ENCODE peak calls at places on chromosome 15, in five cellular contexts. J, N, D, I and S are unnamed samples.

GRCh38 chr15:68966996-68967395 is 36.7 kb downstream of the SPESP1 start:
- DNase-seq in J (no peak), N (no peak), D (no peak), I (no peak), S (no peak)

GRCh38 chr15:70486451-70487379 is 276.6 kb downstream of the UACA start:
- DNase-seq in J (peak; percentile 49), N (no peak), D (no peak), I (peak; percentile 65), S (peak; percentile 73)

GRCh38 chr15:41581110-41581509 is 22.1 kb downstream of the TYRO3 start:
- DNase-seq in J (no peak), N (no peak), D (no peak), I (no peak), S (no peak)

GRCh38 chr15:93066834-93067648 is 22.0 kb downstream of the RGMA start:
- DNase-seq in J (no peak), N (no peak), D (no peak), I (no peak), S (no peak)

GRCh38 chr15:28918141-28918983 is 32.6 kb downstream of the APBA2 start:
- DNase-seq in J (no peak), N (no peak), D (no peak), I (no peak), S (no peak)

GRCh38 chr15:55715355-55716076 is 27.4 kb downstream of the PRTG start:
- DNase-seq in J (no peak), N (no peak), D (no peak), I (no peak), S (no peak)

GRCh38 chr15:94053626-94054025 is 177.7 kb upstream of the MCTP2 start:
- DNase-seq in J (no peak), N (no peak), D (no peak), I (no peak), S (no peak)

GRCh38 chr15:100060276-100060926 is 281.4 kb downstream of the ADAMTS17 start:
- DNase-seq in J (peak; percentile 13), N (no peak), D (no peak), I (no peak), S (no peak)

GRCh38 chr15:85532689-85533088 is 152.3 kb downstream of the AKAP13 start:
- DNase-seq in J (no peak), N (no peak), D (no peak), I (no peak), S (peak; percentile 57)

GRCh38 chr15:85533949-85534543 is 153.6 kb downstream of the AKAP13 start:
- DNase-seq in J (no peak), N (no peak), D (no peak), I (peak; percentile 64), S (no peak)

GRCh38 chr15:85527907-85528306 is 147.5 kb downstream of the AKAP13 start:
- DNase-seq in J (peak; percentile 65), N (no peak), D (no peak), I (no peak), S (no peak)

GRCh38 chr15:85531083-85531482 is 150.7 kb downstream of the AKAP13 start:
- DNase-seq in J (peak; percentile 13), N (no peak), D (no peak), I (no peak), S (no peak)

DNA sequence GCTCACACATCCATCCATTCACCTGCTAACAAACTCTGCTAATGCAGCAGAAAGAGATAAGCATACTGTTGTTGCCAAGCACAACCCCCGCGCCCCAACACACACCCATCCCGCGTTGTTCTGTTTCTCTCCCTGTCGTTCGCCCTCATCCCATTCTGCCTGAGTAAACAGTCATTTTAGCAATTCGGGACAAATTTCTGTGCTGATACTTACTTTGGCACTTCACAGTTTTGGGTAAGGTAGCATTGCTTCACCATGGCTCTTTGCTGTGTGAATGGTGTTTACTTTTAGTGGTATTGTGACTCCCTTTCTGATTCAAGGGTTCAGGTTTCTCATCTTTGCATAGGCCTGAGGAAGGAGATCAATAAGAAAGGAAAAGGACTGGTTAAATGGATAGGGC is 149.7 kb downstream of the AKAP13 start:
- DNase-seq in J (no peak), N (no peak), D (no peak), I (no peak), S (no peak)
- TF ChIP-seq CTCF in J (no peak), N (no peak), D (no peak), I (no peak), S (no peak)

GRCh38 chr15:80870893-80871292 is 91.7 kb downstream of the CEMIP start:
- DNase-seq in J (no peak), N (no peak), D (no peak), I (no peak), S (no peak)

GRCh38 chr15:80871801-80872327 is 92.7 kb downstream of the CEMIP start:
- DNase-seq in J (no peak), N (no peak), D (no peak), I (no peak), S (no peak)

GRCh38 chr15:80866936-80867335 is 87.8 kb downstream of the CEMIP start:
- DNase-seq in J (no peak), N (no peak), D (no peak), I (no peak), S (no peak)

GRCh38 chr15:80873568-80873967 is 94.4 kb downstream of the CEMIP start:
- DNase-seq in J (no peak), N (no peak), D (no peak), I (no peak), S (no peak)

DNA sequence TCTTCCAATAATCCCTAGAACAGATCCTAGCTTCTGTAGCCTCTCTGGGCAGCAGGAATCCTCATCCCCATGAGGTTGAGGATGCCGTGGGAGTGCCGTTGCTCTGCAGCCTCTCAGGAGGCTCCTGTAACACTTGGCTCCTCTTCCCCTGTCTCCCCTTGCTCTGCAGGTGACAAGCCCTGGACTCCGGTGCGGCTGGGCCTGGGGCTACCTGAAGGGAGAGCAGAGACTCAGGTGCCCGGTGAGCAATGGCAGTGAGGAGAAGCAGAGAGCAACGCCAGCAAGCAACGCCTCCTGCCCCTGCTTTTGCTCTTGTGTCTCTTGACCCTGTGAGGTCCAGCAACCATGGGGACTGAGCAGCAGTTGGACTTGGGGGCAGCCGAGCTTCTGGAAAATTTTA is 91.2 kb downstream of the CEMIP start:
- DNase-seq in J (no peak), N (no peak), D (no peak), I (no peak), S (no peak)
- TF ChIP-seq CTCF in J (no peak), N (no peak), D (no peak), I (no peak), S (no peak)

DNA sequence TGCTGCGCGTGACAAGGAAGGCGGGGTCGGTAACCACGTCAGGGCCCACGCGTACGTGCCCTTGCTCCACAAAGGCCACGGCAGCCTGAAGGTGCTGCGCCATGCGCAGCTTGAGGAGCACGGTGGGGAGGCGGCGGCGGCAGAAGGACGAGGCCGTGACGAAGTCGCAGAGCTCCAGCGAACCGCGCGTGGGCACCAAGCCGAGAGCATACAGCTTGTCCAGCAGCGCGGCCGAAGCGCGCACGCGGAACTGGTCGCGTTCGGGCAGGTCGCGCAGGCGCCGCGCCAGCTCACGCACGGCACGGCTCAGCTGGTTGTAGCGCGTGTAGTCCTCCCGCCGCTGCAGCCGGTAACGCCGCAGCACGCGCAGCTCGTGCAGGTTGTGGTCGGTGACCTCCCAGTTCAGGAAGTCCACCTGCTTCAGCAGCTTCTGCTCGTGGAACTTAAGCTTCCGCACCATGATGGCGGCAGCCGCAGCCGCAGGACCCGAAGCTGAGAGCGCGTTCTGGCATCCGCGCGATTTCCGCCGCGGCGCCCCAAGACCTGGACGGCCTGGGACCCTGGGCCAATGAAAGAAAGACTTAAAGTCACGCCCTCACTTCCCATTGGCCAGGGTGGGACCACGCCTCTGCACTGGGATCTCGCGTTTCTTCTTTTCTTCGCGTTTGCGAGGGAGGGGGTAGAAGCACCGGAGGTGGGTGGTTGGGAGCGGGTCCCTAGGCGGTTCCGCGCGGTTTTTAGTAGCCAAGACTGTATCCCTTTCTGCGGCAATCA is at the start of gene IMP3:
- DNase-seq in J (peak; percentile 85), N (peak; percentile 93), D (peak; percentile 98), I (peak; percentile 94), S (peak; percentile 95)
- TF ChIP-seq CTCF in J (no peak), N (no peak), D (no peak), I (no peak), S (peak; percentile 21)

DNA sequence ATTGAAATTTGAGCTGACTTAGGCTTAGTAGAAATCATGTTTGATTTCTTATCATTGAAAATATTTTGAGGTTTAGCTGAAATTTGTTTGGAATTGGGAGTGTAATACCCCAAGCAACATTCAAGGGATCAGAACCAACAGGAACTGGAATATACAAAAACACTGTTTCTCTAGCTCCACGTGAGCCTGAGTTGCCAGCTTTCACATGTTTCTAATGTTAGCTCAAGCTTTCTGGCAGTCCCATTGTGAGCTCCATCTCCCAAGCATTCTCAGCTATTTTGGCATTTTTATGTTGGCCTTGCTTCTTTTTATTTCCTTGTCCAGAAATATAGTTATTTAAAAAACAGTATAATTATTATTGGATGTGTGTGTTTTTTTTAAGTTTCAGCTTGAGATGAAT is 427.1 kb upstream of the DPH6 start:
- DNase-seq in J (no peak), N (no peak), D (no peak), I (no peak), S (no peak)
- TF ChIP-seq CTCF in J (no peak), N (no peak), D (no peak), I (no peak), S (no peak)

DNA sequence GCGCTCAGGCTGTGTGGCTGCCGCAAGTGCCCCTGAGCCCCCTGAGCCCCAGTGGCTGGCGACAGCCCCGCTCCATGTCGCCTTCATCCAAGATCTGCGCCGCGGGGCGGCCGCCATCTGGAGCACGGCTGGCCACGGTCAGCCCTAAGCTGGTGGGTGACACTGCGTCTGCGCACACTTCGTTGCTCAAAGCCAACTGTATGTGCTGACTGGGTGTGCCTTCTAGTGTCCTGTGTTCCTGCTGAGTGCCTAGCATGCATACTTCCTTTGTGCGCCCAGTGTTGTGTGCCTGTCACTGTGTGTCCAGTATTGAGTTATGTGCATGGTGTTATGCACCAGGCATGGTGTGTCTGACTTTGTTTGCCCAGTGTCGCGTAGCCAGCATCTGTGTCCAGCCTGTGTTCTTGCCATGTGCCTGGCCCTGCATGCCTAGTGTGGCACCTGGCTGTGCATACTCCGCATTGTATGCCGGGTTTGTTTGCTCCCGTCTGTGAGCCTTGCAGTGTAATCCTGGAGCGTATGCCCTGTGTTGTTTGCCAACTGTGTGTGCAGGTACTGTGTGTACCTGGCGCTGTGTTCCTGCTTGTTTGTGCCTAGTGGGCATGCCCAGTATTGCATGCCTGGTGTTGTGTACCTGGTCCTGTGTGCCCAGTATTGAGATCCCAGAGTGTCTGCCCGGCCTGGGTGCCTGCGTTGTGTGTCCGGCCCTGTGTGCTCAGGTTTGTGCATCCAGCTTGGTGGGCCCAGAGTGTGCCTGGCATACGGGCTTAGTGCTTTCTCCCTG is 54.7 kb upstream of the CHRNA7 start:
- DNase-seq in J (no peak), N (peak; percentile 36), D (peak; percentile 79), I (no peak), S (no peak)
- TF ChIP-seq CTCF in J (no peak), N (no peak), D (no peak), I (no peak), S (no peak)